ENCODE peak calls at places on chromosomes 3 and 15, in six cellular contexts. T is WTC11, N is cardiac muscle cell, S is mesothelial cell of epicardium, L is A549, P is coronary artery. J is an unnamed sample.
A peak's percentile ranks its signal among the peaks of the same experiment; 100 is the strongest.

GRCh38 chr3:98765721-98766120 is 2.6 kb downstream of the ST3GAL6 start:
- DNase-seq in T (no peak), N (no peak), S (no peak), L (no peak), P (no peak), J (no peak)

GRCh38 chr3:142676151-142676550 is 47.7 kb upstream of the TRPC1 start:
- DNase-seq in T (no peak), N (no peak), S (no peak), L (no peak), P (no peak), J (no peak)

GRCh38 chr15:63357061-63357460 is 24.6 kb downstream of the CA12 start:
- DNase-seq in T (no peak), N (no peak), S (no peak), L (no peak), P (no peak), J (no peak)

GRCh38 chr3:32888739-32889138 is 62.7 kb upstream of the CCR4 start:
- DNase-seq in T (no peak), N (no peak), S (no peak), L (no peak), P (no peak), J (no peak)

GRCh38 chr3:20669184-20669583 is 483.2 kb upstream of the SGO1 start:
- DNase-seq in T (no peak), N (peak; percentile 54), S (no peak), L (no peak), P (no peak), J (no peak)

GRCh38 chr3:33061782-33062181 is 35.2 kb downstream of the GLB1 start:
- DNase-seq in T (no peak), N (peak; percentile 49), S (no peak), L (no peak), P (no peak), J (no peak)

GRCh38 chr3:155352900-155353490 is 59.5 kb upstream of the STRIT1 start:
- DNase-seq in T (no peak), N (peak; percentile 50), S (no peak), L (peak; percentile 52), P (no peak), J (no peak)

GRCh38 chr3:105904683-105905320 is 36.0 kb upstream of the CBLB start:
- DNase-seq in T (no peak), N (no peak), S (no peak), L (no peak), P (no peak), J (no peak)

GRCh38 chr3:194620192-194620591 is 13.0 kb downstream of the TMEM44 start:
- DNase-seq in T (no peak), N (no peak), S (no peak), L (no peak), P (no peak), J (no peak)

GRCh38 chr3:22885039-22885438 is 318.1 kb upstream of the UBE2E2 start:
- DNase-seq in T (no peak), N (no peak), S (no peak), L (no peak), P (no peak), J (no peak)

GRCh38 chr3:13115616-13115910 is 42.3 kb upstream of the IQSEC1 start:
- DNase-seq in T (no peak), N (no peak), S (no peak), L (no peak), P (no peak), J (no peak)

GRCh38 chr15:101372149-101372577 is 77.1 kb upstream of the SNRPA1 start:
- DNase-seq in T (no peak), N (peak; percentile 40), S (no peak), L (no peak), P (no peak), J (no peak)

GRCh38 chr15:53193149-53193548 is 403.0 kb upstream of the ONECUT1 start:
- DNase-seq in T (no peak), N (peak; percentile 6), S (no peak), L (peak; percentile 19), P (no peak), J (peak; percentile 15)

GRCh38 chr3:196179380-196180308 is 31.6 kb downstream of the ZDHHC19 start:
- DNase-seq in T (peak; percentile 43), N (peak; percentile 68), S (no peak), L (no peak), P (no peak), J (peak; percentile 87)

GRCh38 chr3:134594236-134594825 is 56.5 kb downstream of the KY start:
- DNase-seq in T (no peak), N (no peak), S (no peak), L (no peak), P (no peak), J (no peak)

GRCh38 chr3:15812183-15812582 is 14.4 kb upstream of the ANKRD28 start:
- DNase-seq in T (no peak), N (peak; percentile 60), S (no peak), L (no peak), P (no peak), J (no peak)

GRCh38 chr3:73535935-73536334 is 88.8 kb downstream of the PDZRN3 start:
- DNase-seq in T (no peak), N (no peak), S (no peak), L (no peak), P (no peak), J (no peak)

GRCh38 chr3:161310649-161311423 is 60.5 kb downstream of the SPTSSB start:
- DNase-seq in T (no peak), N (no peak), S (no peak), L (no peak), P (no peak), J (peak; percentile 74)

GRCh38 chr3:28000608-28001007 is 240.8 kb upstream of the CMC1 start:
- DNase-seq in T (no peak), N (no peak), S (no peak), L (no peak), P (no peak), J (no peak)

GRCh38 chr3:152257246-152258074 is 11.3 kb upstream of the MBNL1 start:
- DNase-seq in T (no peak), N (no peak), S (no peak), L (no peak), P (no peak), J (peak; percentile 47)

GRCh38 chr3:56347219-56347871 is 120.9 kb downstream of the ERC2 start:
- DNase-seq in T (peak; percentile 92), N (peak; percentile 18), S (no peak), L (peak; percentile 14), P (no peak), J (peak; percentile 53)

GRCh38 chr3:159216295-159216694 is 414.4 kb downstream of the MFSD1 start:
- DNase-seq in T (no peak), N (no peak), S (no peak), L (no peak), P (no peak), J (no peak)

DNA sequence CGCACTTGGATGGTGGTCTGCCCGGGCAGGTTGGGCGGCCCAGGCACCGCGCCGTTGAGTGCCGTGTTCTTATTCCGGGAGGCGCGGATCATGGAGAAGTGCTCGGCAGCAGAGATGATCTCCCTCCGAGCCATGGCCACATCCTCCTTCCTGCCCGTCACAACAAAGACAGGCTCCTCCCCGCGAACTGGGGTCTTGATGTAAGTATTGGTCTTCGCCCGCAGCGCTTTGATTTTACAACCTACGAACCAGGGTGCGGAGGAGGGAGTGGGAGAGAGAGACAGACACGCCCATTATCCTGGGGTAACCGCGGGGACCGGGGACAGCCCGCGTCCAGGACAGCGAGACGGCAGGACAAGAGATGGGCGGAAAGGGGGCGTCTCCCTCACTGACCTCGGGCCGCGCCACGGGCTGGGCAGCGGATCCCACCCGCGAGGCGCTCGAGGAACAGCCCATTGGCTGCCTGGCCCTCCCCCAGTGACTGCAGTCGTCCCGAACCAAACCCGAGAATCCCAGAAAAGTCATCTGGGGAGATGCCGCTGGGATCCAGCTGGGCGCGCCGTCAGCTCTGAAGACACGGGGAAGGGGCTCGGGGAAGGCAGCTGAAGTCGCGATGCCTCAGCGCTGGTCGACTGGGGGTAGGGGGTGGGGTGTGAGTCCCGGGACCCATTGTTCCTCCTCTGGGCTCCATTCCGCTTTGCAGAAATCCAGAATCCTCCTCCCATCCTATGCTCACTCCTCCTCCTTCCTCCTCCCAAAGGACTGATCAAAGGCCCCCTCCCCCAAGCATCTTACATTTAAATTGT is 1.2 kb downstream of the MEX3B start:
- DNase-seq in T (peak; percentile 71), N (peak; percentile 68), S (peak; percentile 32), L (peak; percentile 37), P (no peak), J (peak; percentile 8)
- TF ChIP-seq CTCF in T (no peak), N (no peak), S (no peak), L (no peak), P (no peak), J (no peak)

DNA sequence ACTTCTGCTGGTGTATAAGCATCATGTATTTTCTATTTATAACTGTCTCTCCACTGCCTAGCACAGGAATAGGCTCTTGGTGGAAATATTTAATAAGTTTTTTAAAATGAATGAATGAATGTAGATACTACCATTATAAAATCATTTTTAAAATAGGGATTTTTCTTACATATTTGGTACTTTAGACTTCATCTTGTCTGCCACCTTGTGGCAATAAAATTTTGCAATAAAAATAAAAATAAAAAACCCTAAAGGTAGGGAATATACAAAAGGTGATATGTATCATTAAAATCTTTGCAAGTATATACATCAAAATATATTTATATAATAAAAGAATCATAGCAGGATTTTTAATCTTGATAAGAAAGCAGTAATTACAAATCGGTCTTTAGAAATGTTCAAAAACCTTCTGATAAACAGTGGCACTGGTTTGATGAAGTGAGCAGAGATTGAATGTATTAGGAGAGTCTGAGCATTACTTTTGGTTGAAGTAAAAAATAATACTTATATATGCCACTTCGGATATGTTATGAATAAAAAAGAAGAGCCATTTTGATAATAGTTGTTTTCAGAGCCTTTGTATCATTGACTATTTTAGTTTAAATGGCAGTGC is 95.2 kb downstream of the SPATA16 start:
- DNase-seq in T (no peak), N (peak; percentile 32), S (no peak), L (no peak), P (no peak), J (no peak)
- TF ChIP-seq CTCF in T (no peak), N (peak; percentile 38), S (peak; percentile 69), L (peak; percentile 33), P (no peak), J (peak; percentile 15)

GRCh38 chr15:98123297-98123696 is 162.8 kb downstream of the ARRDC4 start:
- DNase-seq in T (no peak), N (no peak), S (no peak), L (no peak), P (no peak), J (no peak)

GRCh38 chr15:98124576-98124975 is 164.1 kb downstream of the ARRDC4 start:
- DNase-seq in T (no peak), N (no peak), S (no peak), L (no peak), P (no peak), J (no peak)

GRCh38 chr15:98121957-98122356 is 161.5 kb downstream of the ARRDC4 start:
- DNase-seq in T (no peak), N (no peak), S (no peak), L (no peak), P (no peak), J (no peak)

GRCh38 chr15:98121514-98121913 is 161.0 kb downstream of the ARRDC4 start:
- DNase-seq in T (no peak), N (no peak), S (no peak), L (no peak), P (no peak), J (no peak)

DNA sequence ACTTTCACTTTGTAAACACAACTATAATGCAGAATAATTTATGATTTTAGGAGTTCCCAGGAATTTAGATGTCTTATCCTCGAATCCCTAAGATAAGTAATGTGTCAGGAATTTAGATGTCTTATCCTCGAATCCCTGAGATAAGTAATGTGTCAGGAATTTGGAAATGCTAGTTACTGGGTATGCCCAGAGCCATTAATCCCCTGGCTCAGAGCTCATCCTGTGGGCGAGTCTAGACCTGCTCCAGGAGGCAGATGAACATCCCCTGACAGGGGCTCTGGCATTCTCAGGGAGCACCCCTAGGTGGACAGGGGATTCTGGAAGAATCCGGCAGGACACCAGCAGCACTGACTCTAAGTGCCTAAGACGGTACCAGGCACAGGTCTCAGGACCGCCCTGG is 163.3 kb downstream of the ARRDC4 start:
- DNase-seq in T (no peak), N (no peak), S (no peak), L (no peak), P (no peak), J (no peak)
- TF ChIP-seq CTCF in T (no peak), N (no peak), S (no peak), L (no peak), P (no peak), J (no peak)

GRCh38 chr3:151067158-151067557 is 18.3 kb upstream of the MED12L start:
- DNase-seq in T (no peak), N (peak; percentile 15), S (no peak), L (peak; percentile 37), P (no peak), J (peak; percentile 40)
- TF ChIP-seq CTCF in T (peak; percentile 29), N (peak; percentile 20), S (no peak), L (peak; percentile 44), P (no peak), J (peak; percentile 69)